ENCODE peak calls at places on chromosomes 4 and X, in four cellular contexts. J is GM12891, V is GM12878, Y is HepG2. W is an unnamed sample.

GRCh38 chr4:77734928-77735327 is 84.2 kb downstream of the CNOT6L start:
- DNase-seq in J (peak; percentile 23), Y (peak; percentile 71), V (peak; percentile 52), W (peak; percentile 12)

GRCh38 chr4:189858445-189858844 is 82.2 kb upstream of the FRG1 start:
- DNase-seq in V (no peak), J (no peak), Y (no peak), W (no peak)

GRCh38 chr4:19030048-19030447 is 1008.5 kb upstream of the LCORL start:
- DNase-seq in J (no peak), V (no peak), Y (no peak), W (no peak)

GRCh38 chrX:153459976-153460375 is 10.4 kb downstream of the HAUS7 start:
- DNase-seq in Y (peak; percentile 23), V (no peak), J (no peak), W (no peak)

GRCh38 chr4:123785515-123785914 is 388.9 kb downstream of the SPRY1 start:
- DNase-seq in Y (no peak), V (no peak), J (no peak), W (no peak)

GRCh38 chr4:48913346-48913745 is 6.8 kb upstream of the OCIAD2 start:
- DNase-seq in J (no peak), Y (no peak), V (no peak), W (no peak)

GRCh38 chr4:4860803-4861591 is 1.5 kb downstream of the MSX1 start:
- DNase-seq in J (no peak), Y (peak; percentile 29), V (no peak), W (no peak)

GRCh38 chr4:168928875-168929274 is 81.2 kb downstream of the CBR4 start:
- DNase-seq in J (no peak), V (no peak), Y (no peak), W (no peak)

GRCh38 chr4:175531405-175532091 is 280.5 kb downstream of the GPM6A start:
- DNase-seq in J (no peak), Y (no peak), V (no peak), W (no peak)

GRCh38 chr4:168859888-168860694 is 150.0 kb downstream of the CBR4 start:
- DNase-seq in J (no peak), V (peak; percentile 33), Y (no peak), W (no peak)

GRCh38 chrX:28552882-28553829 is 34.1 kb upstream of the IL1RAPL1 start:
- DNase-seq in V (no peak), Y (no peak), J (no peak), W (no peak)

GRCh38 chr4:63296773-63297172 is 1112.5 kb downstream of the TECRL start:
- DNase-seq in Y (peak; percentile 4), V (no peak), J (no peak), W (no peak)

GRCh38 chrX:500481-501010 is 113.8 kb upstream of the PPP2R3B start:
- DNase-seq in V (no peak), Y (no peak), J (no peak), W (no peak)

GRCh38 chr4:154739111-154739510 is 4.7 kb upstream of the LRAT start:
- DNase-seq in V (no peak), Y (no peak), J (no peak), W (no peak)

GRCh38 chr4:73224886-73225285 is 33.7 kb downstream of the ANKRD17 start:
- DNase-seq in V (no peak), Y (no peak), J (no peak), W (no peak)

GRCh38 chr4:73221734-73222133 is 36.9 kb downstream of the ANKRD17 start:
- DNase-seq in J (no peak), V (no peak), Y (no peak), W (no peak)

GRCh38 chr4:73223258-73223651 is 35.3 kb downstream of the ANKRD17 start:
- DNase-seq in J (no peak), Y (no peak), V (no peak), W (no peak)

GRCh38 chr4:73220815-73221214 is 37.8 kb downstream of the ANKRD17 start:
- DNase-seq in Y (no peak), V (no peak), J (no peak), W (no peak)

GRCh38 chr4:73222466-73223257 is 35.9 kb downstream of the ANKRD17 start:
- DNase-seq in Y (peak; percentile 75), V (peak; percentile 55), J (peak; percentile 20), W (no peak)
- TF ChIP-seq POLR2AphosphoS5 in Y (no peak), V (peak; percentile 94), J (peak; percentile 96), W (peak; percentile 73)

DNA sequence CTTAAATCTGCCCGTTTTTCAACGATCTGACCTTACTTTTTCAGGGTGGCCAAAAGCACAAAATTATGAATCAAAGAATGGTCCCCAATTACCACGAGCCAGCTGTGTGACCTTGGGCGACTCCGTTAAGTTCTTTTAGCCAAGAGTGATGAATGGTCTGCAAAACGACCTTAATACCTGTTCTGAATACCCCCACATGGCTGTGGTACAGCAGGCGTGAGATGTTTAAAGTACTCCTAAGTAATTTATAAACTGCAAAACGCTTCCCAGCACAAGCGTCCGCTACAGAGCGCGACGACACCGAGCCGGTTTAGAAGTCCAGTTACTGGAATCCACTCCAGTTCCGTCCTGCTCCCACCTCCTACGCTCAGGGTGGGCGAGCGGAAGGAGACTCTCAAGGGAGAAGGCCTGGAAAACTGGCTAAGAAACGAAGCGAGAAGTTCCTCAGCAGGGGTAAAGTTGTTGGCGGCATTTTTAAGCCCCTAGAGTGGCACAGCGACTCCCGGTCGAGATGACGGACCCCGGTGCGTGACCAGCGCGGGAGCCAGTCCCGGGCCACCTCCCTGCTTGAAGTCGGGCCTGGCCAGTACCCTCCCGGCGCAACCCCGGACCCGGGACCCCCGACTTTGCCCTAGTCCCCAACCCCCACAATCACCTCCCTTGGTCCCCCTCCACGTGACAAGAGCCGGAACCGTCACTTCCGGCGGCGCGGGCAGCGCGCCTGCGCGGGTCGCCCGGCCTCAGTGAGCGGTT is 696 bp upstream of the BMP2K start:
- DNase-seq in Y (peak; percentile 71), V (no peak), J (peak; percentile 66), W (peak; percentile 58)
- TF ChIP-seq POLR2A in Y (peak; percentile 72), V (no peak), J (peak; percentile 66), W (peak; percentile 74)

DNA sequence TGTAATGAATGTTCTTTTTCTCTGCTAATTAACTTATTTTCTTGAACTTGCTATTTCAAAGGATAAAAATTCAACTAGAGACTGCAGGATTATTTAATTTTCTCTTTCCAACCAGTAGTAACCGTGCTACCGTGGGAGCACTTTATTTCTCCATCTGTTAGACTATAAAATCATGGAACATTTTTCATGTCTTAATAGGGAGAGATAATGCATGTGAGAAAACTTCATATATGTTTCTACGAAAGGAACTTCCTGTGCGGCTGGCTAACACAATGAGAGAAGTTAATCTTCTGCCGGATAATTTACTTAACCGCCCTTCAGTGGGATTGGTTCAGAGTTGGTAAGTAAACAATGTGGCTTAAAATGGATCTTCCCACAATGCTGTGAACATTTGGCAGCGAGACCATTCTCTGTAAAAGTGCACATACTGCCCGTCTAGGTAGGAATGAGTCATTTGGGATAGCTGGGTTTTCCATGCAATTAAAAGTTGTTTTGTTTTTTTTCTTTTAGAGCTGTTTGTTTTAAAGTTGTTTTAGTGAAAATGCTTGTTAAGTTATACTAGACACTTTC is 29.5 kb downstream of the PDK3 start:
- DNase-seq in J (no peak), Y (peak; percentile 75), V (no peak), W (no peak)
- TF ChIP-seq TAF1 in J (no peak), Y (no peak), V (no peak), W (no peak)

GRCh38 chr4:37976991-37977470 is 16.8 kb downstream of the PTTG2 start:
- DNase-seq in V (no peak), J (peak; percentile 75), Y (peak; percentile 65), W (peak; percentile 77)

GRCh38 chr4:37978509-37978908 is 18.3 kb downstream of the PTTG2 start:
- DNase-seq in V (no peak), Y (no peak), J (no peak), W (no peak)

GRCh38 chr4:37981425-37981824 is 21.2 kb downstream of the PTTG2 start:
- DNase-seq in Y (no peak), V (no peak), J (no peak), W (no peak)

GRCh38 chr4:37976513-37976912 is 16.3 kb downstream of the PTTG2 start:
- DNase-seq in J (no peak), V (no peak), Y (peak; percentile 39), W (no peak)

GRCh38 chr4:37977471-37978452 is 17.6 kb downstream of the PTTG2 start:
- DNase-seq in Y (peak; percentile 23), J (peak; percentile 39), V (peak; percentile 44), W (peak; percentile 52)
- TF ChIP-seq POLR2AphosphoS5 in Y (no peak), J (no peak), V (peak; percentile 27), W (no peak)

W was measured in GM12892.